ENCODE peak calls at places on chromosomes 7 and 10, in six cellular contexts. One of them, this sample, is unnamed.

GRCh38 chr10:69345402-69345801 is 67.1 kb downstream of the HK1 start:
- DNase-seq in transverse colon: no peak
- DNase-seq in heart left ventricle: peak
- DNase-seq in H7: peak
- DNase-seq in anterior cingulate cortex: no peak
- DNase-seq in LNCaP clone FGC: peak
- DNase-seq in this sample: no peak

GRCh38 chr7:50353201-50353600 is 48.7 kb downstream of the IKZF1 start:
- DNase-seq in transverse colon: no peak
- DNase-seq in heart left ventricle: no peak
- DNase-seq in H7: no peak
- DNase-seq in anterior cingulate cortex: no peak
- DNase-seq in LNCaP clone FGC: no peak
- DNase-seq in this sample: no peak

GRCh38 chr10:84375011-84375410 is 46.6 kb downstream of the CCSER2 start:
- DNase-seq in transverse colon: no peak
- DNase-seq in heart left ventricle: no peak
- DNase-seq in H7: no peak
- DNase-seq in anterior cingulate cortex: no peak
- DNase-seq in LNCaP clone FGC: peak
- DNase-seq in this sample: no peak

GRCh38 chr7:155660059-155660757 is 15.7 kb downstream of the RBM33 start:
- DNase-seq in transverse colon: no peak
- DNase-seq in heart left ventricle: no peak
- DNase-seq in H7: no peak
- DNase-seq in anterior cingulate cortex: no peak
- DNase-seq in LNCaP clone FGC: no peak
- DNase-seq in this sample: no peak

GRCh38 chr7:70504254-70504653 is 627.7 kb upstream of the GALNT17 start:
- DNase-seq in transverse colon: no peak
- DNase-seq in heart left ventricle: no peak
- DNase-seq in H7: no peak
- DNase-seq in anterior cingulate cortex: no peak
- DNase-seq in LNCaP clone FGC: no peak
- DNase-seq in this sample: no peak

GRCh38 chr10:47415520-47416304 is 31.6 kb upstream of the ZNF488 start:
- DNase-seq in transverse colon: no peak
- DNase-seq in heart left ventricle: no peak
- DNase-seq in H7: no peak
- DNase-seq in anterior cingulate cortex: no peak
- DNase-seq in LNCaP clone FGC: no peak
- DNase-seq in this sample: no peak

GRCh38 chr7:149285581-149285975 is 23.6 kb downstream of the ZNF783 start:
- DNase-seq in transverse colon: peak
- DNase-seq in heart left ventricle: peak
- DNase-seq in H7: peak
- DNase-seq in anterior cingulate cortex: no peak
- DNase-seq in LNCaP clone FGC: no peak
- DNase-seq in this sample: no peak

GRCh38 chr10:22612316-22612715 is 102.1 kb downstream of the PIP4K2A start:
- DNase-seq in transverse colon: no peak
- DNase-seq in heart left ventricle: no peak
- DNase-seq in H7: no peak
- DNase-seq in anterior cingulate cortex: no peak
- DNase-seq in LNCaP clone FGC: no peak
- DNase-seq in this sample: no peak

GRCh38 chr10:13956826-13957225 is 370.1 kb downstream of the PRPF18 start:
- DNase-seq in transverse colon: peak
- DNase-seq in heart left ventricle: peak
- DNase-seq in H7: no peak
- DNase-seq in anterior cingulate cortex: no peak
- DNase-seq in LNCaP clone FGC: no peak
- DNase-seq in this sample: no peak

GRCh38 chr10:98340261-98340675 is 72.3 kb upstream of the LOXL4 start:
- DNase-seq in transverse colon: no peak
- DNase-seq in heart left ventricle: no peak
- DNase-seq in H7: no peak
- DNase-seq in anterior cingulate cortex: peak
- DNase-seq in LNCaP clone FGC: no peak
- DNase-seq in this sample: peak

This sample was measured in MG63.